ENCODE peak calls at places on chromosomes 2 and 18, in ten cellular contexts. One of them, this sample, is unnamed.

GRCh38 chr2:18149660-18150246 is 271.3 kb downstream of the KCNS3 start:
- DNase-seq in H9: no peak
- DNase-seq in neural crest cell: no peak
- DNase-seq in endodermal cell: no peak
- DNase-seq in spleen: no peak
- DNase-seq in thoracic aorta: no peak
- DNase-seq in heart right ventricle: no peak
- DNase-seq in MCF 10A: peak
- DNase-seq in pancreas: no peak
- DNase-seq in WTC11: no peak
- DNase-seq in this sample: no peak

GRCh38 chr2:128801581-128801980 is 482.9 kb upstream of the HS6ST1 start:
- DNase-seq in H9: no peak
- DNase-seq in neural crest cell: no peak
- DNase-seq in endodermal cell: peak
- DNase-seq in spleen: no peak
- DNase-seq in thoracic aorta: no peak
- DNase-seq in heart right ventricle: no peak
- DNase-seq in MCF 10A: no peak
- DNase-seq in pancreas: no peak
- DNase-seq in WTC11: no peak
- DNase-seq in this sample: no peak

GRCh38 chr2:72718906-72719305 is 106.9 kb downstream of the EXOC6B start:
- DNase-seq in H9: no peak
- DNase-seq in neural crest cell: no peak
- DNase-seq in endodermal cell: no peak
- DNase-seq in spleen: no peak
- DNase-seq in thoracic aorta: no peak
- DNase-seq in heart right ventricle: no peak
- DNase-seq in MCF 10A: no peak
- DNase-seq in pancreas: no peak
- DNase-seq in WTC11: no peak
- DNase-seq in this sample: no peak

GRCh38 chr18:34659579-34660517 is 50.2 kb upstream of the DTNA start:
- DNase-seq in H9: peak
- DNase-seq in neural crest cell: peak
- DNase-seq in endodermal cell: peak
- DNase-seq in spleen: peak
- DNase-seq in thoracic aorta: peak
- DNase-seq in heart right ventricle: peak
- DNase-seq in MCF 10A: peak
- DNase-seq in pancreas: peak
- DNase-seq in WTC11: peak
- DNase-seq in this sample: peak

GRCh38 chr2:138078153-138078552 is 113.9 kb downstream of the HNMT start:
- DNase-seq in H9: no peak
- DNase-seq in neural crest cell: no peak
- DNase-seq in endodermal cell: no peak
- DNase-seq in spleen: no peak
- DNase-seq in thoracic aorta: no peak
- DNase-seq in heart right ventricle: no peak
- DNase-seq in MCF 10A: no peak
- DNase-seq in pancreas: no peak
- DNase-seq in WTC11: no peak
- DNase-seq in this sample: no peak

GRCh38 chr2:202148515-202149154 is 75.6 kb downstream of the KIAA2012 start:
- DNase-seq in H9: peak
- DNase-seq in neural crest cell: no peak
- DNase-seq in endodermal cell: peak
- DNase-seq in spleen: no peak
- DNase-seq in thoracic aorta: no peak
- DNase-seq in heart right ventricle: no peak
- DNase-seq in MCF 10A: no peak
- DNase-seq in pancreas: no peak
- DNase-seq in WTC11: no peak
- DNase-seq in this sample: no peak

GRCh38 chr2:206250041-206250897 is 24.2 kb upstream of the ZDBF2 start:
- DNase-seq in H9: peak
- DNase-seq in neural crest cell: no peak
- DNase-seq in endodermal cell: peak
- DNase-seq in spleen: peak
- DNase-seq in thoracic aorta: no peak
- DNase-seq in heart right ventricle: no peak
- DNase-seq in MCF 10A: no peak
- DNase-seq in pancreas: peak
- DNase-seq in WTC11: peak
- DNase-seq in this sample: no peak

GRCh38 chr2:33634261-33634910 is 35.3 kb upstream of the FAM98A start:
- DNase-seq in H9: no peak
- DNase-seq in neural crest cell: no peak
- DNase-seq in endodermal cell: no peak
- DNase-seq in spleen: no peak
- DNase-seq in thoracic aorta: no peak
- DNase-seq in heart right ventricle: no peak
- DNase-seq in MCF 10A: no peak
- DNase-seq in pancreas: no peak
- DNase-seq in WTC11: no peak
- DNase-seq in this sample: no peak

GRCh38 chr2:223771480-223771879 is 65.9 kb downstream of the AP1S3 start:
- DNase-seq in H9: no peak
- DNase-seq in neural crest cell: no peak
- DNase-seq in endodermal cell: no peak
- DNase-seq in spleen: no peak
- DNase-seq in thoracic aorta: no peak
- DNase-seq in heart right ventricle: no peak
- DNase-seq in MCF 10A: no peak
- DNase-seq in pancreas: no peak
- DNase-seq in WTC11: no peak
- DNase-seq in this sample: no peak

GRCh38 chr18:36821681-36822080 is 7.1 kb downstream of the TPGS2 start:
- DNase-seq in H9: no peak
- DNase-seq in neural crest cell: no peak
- DNase-seq in endodermal cell: peak
- DNase-seq in spleen: no peak
- DNase-seq in thoracic aorta: no peak
- DNase-seq in heart right ventricle: no peak
- DNase-seq in MCF 10A: no peak
- DNase-seq in pancreas: no peak
- DNase-seq in WTC11: no peak
- DNase-seq in this sample: no peak

GRCh38 chr2:17979707-17980106 is 101.2 kb downstream of the KCNS3 start:
- DNase-seq in H9: no peak
- DNase-seq in neural crest cell: no peak
- DNase-seq in endodermal cell: no peak
- DNase-seq in spleen: no peak
- DNase-seq in thoracic aorta: no peak
- DNase-seq in heart right ventricle: no peak
- DNase-seq in MCF 10A: no peak
- DNase-seq in pancreas: no peak
- DNase-seq in WTC11: no peak
- DNase-seq in this sample: no peak

GRCh38 chr18:31954349-31954748 is 11.4 kb upstream of the TRAPPC8 start:
- DNase-seq in H9: no peak
- DNase-seq in neural crest cell: no peak
- DNase-seq in endodermal cell: no peak
- DNase-seq in spleen: no peak
- DNase-seq in thoracic aorta: no peak
- DNase-seq in heart right ventricle: no peak
- DNase-seq in MCF 10A: peak
- DNase-seq in pancreas: no peak
- DNase-seq in WTC11: no peak
- DNase-seq in this sample: no peak

GRCh38 chr2:209973328-209973727 is 29.1 kb upstream of the RPE start:
- DNase-seq in H9: no peak
- DNase-seq in neural crest cell: no peak
- DNase-seq in endodermal cell: no peak
- DNase-seq in spleen: no peak
- DNase-seq in thoracic aorta: no peak
- DNase-seq in heart right ventricle: no peak
- DNase-seq in MCF 10A: no peak
- DNase-seq in pancreas: no peak
- DNase-seq in WTC11: no peak
- DNase-seq in this sample: no peak

GRCh38 chr2:209976698-209977385 is 25.6 kb upstream of the RPE start:
- DNase-seq in H9: no peak
- DNase-seq in neural crest cell: no peak
- DNase-seq in endodermal cell: no peak
- DNase-seq in spleen: no peak
- DNase-seq in thoracic aorta: no peak
- DNase-seq in heart right ventricle: no peak
- DNase-seq in MCF 10A: no peak
- DNase-seq in pancreas: no peak
- DNase-seq in WTC11: no peak
- DNase-seq in this sample: no peak

GRCh38 chr2:209974566-209974965 is 27.9 kb upstream of the RPE start:
- DNase-seq in H9: no peak
- DNase-seq in neural crest cell: no peak
- DNase-seq in endodermal cell: no peak
- DNase-seq in spleen: no peak
- DNase-seq in thoracic aorta: no peak
- DNase-seq in heart right ventricle: no peak
- DNase-seq in MCF 10A: peak
- DNase-seq in pancreas: no peak
- DNase-seq in WTC11: no peak
- DNase-seq in this sample: no peak

DNA sequence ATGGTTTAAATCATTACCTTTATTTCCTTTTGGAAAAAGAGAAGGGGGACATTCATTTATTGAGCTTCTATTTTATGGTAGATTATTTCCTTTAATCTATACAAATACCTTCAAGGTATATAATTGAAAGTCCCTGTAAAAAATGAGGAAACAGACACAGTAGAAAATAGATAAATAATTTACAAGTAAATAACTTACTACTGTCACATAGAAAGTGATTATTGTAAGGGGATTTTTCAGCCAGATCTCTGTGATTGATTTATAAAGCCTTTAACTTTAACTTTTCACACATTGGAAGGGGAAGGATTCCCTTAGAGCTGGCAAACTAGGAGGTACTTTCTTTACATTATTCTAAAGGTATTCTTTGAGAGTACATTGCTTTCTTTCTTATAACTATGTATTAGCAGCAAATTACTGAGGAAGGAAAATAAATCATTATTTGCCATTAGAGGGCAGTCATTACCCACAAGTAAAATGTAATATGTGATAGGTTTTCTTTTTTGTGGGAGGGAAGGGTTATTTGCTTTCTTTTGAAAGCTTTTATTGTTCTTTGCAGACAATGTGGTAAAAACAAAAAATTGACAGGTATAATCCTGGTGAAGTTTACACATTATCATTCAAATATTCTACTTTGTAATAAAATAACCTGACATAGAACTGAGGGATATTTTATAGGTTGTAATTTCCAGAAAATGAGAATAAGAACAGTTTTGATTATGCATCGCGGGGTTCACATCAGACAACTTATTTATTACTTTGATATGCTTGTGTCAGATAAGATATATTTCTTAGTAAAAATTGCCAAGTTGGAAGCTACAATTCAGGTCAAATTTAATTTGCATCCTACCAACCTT is 24.8 kb upstream of the RPE start:
- DNase-seq in H9: no peak
- DNase-seq in neural crest cell: no peak
- DNase-seq in endodermal cell: no peak
- DNase-seq in spleen: no peak
- DNase-seq in thoracic aorta: no peak
- DNase-seq in heart right ventricle: no peak
- DNase-seq in MCF 10A: peak
- DNase-seq in pancreas: no peak
- DNase-seq in WTC11: no peak
- DNase-seq in this sample: no peak
- TF ChIP-seq CTCF in H9: peak
- TF ChIP-seq CTCF in neural crest cell: peak
- TF ChIP-seq CTCF in endodermal cell: peak
- TF ChIP-seq CTCF in spleen: peak
- TF ChIP-seq CTCF in thoracic aorta: peak
- TF ChIP-seq CTCF in heart right ventricle: peak
- TF ChIP-seq CTCF in MCF 10A: peak
- TF ChIP-seq CTCF in pancreas: peak
- TF ChIP-seq CTCF in WTC11: peak
- TF ChIP-seq CTCF in this sample: peak

DNA sequence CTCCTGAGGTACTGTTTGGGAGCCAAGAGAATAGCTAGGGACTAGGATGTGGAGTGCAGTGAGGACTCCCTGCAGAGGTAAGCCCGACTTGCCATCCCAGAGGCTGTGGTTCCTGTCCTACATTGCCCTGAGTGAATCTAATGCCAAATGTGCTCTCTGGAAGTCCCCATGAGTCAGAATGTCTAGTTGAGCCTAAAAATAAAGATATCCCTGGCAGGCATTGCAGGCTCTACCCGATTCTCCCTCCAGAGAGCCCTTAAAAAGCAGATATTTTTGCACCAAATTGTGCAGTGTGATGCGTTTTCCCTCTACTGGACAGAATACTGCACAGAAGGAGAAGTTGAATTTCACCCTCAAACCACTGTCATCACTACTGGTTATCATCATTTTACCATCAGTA is 98.1 kb downstream of the MARCHF4 start:
- DNase-seq in H9: no peak
- DNase-seq in neural crest cell: no peak
- DNase-seq in endodermal cell: no peak
- DNase-seq in spleen: no peak
- DNase-seq in thoracic aorta: no peak
- DNase-seq in heart right ventricle: no peak
- DNase-seq in MCF 10A: peak
- DNase-seq in pancreas: no peak
- DNase-seq in WTC11: no peak
- DNase-seq in this sample: no peak
- TF ChIP-seq CTCF in H9: no peak
- TF ChIP-seq CTCF in neural crest cell: no peak
- TF ChIP-seq CTCF in endodermal cell: no peak
- TF ChIP-seq CTCF in spleen: no peak
- TF ChIP-seq CTCF in thoracic aorta: peak
- TF ChIP-seq CTCF in heart right ventricle: no peak
- TF ChIP-seq CTCF in MCF 10A: no peak
- TF ChIP-seq CTCF in pancreas: no peak
- TF ChIP-seq CTCF in WTC11: no peak
- TF ChIP-seq CTCF in this sample: no peak

GRCh38 chr2:51795248-51795888 is 763.4 kb upstream of the NRXN1 start:
- DNase-seq in H9: peak
- DNase-seq in neural crest cell: peak
- DNase-seq in endodermal cell: peak
- DNase-seq in spleen: no peak
- DNase-seq in thoracic aorta: no peak
- DNase-seq in heart right ventricle: no peak
- DNase-seq in MCF 10A: peak
- DNase-seq in pancreas: no peak
- DNase-seq in WTC11: peak
- DNase-seq in this sample: no peak
- TF ChIP-seq CTCF in H9: peak
- TF ChIP-seq CTCF in neural crest cell: peak
- TF ChIP-seq CTCF in endodermal cell: peak
- TF ChIP-seq CTCF in spleen: no peak
- TF ChIP-seq CTCF in thoracic aorta: no peak
- TF ChIP-seq CTCF in heart right ventricle: no peak
- TF ChIP-seq CTCF in MCF 10A: no peak
- TF ChIP-seq CTCF in pancreas: no peak
- TF ChIP-seq CTCF in WTC11: peak
- TF ChIP-seq CTCF in this sample: no peak

DNA sequence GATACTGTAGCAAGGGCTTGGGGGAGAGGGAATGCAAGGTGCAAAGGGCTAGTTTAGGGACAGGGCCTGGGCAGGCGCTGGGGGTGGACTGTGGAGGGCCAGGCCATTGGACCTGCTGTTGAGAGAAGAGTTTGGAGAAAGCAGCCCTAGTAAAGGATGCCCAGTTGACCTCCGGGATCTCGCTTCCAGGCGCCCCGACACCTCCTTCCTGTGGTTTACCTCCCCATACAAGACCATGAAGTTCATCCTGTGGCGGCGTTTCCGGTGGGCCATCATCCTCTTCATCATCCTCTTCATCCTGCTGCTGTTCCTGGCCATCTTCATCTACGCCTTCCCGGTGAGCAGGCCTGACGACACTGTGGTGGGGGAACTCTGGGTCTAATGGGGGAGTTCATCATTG is 229.0 kb downstream of the DYSF start:
- DNase-seq in H9: no peak
- DNase-seq in neural crest cell: no peak
- DNase-seq in endodermal cell: no peak
- DNase-seq in spleen: peak
- DNase-seq in thoracic aorta: no peak
- DNase-seq in heart right ventricle: no peak
- DNase-seq in MCF 10A: no peak
- DNase-seq in pancreas: no peak
- DNase-seq in WTC11: peak
- DNase-seq in this sample: no peak
- TF ChIP-seq CTCF in H9: no peak
- TF ChIP-seq CTCF in neural crest cell: no peak
- TF ChIP-seq CTCF in endodermal cell: no peak
- TF ChIP-seq CTCF in spleen: no peak
- TF ChIP-seq CTCF in thoracic aorta: no peak
- TF ChIP-seq CTCF in heart right ventricle: no peak
- TF ChIP-seq CTCF in MCF 10A: no peak
- TF ChIP-seq CTCF in pancreas: no peak
- TF ChIP-seq CTCF in WTC11: no peak
- TF ChIP-seq CTCF in this sample: no peak

This sample was measured in osteocyte.